ENCODE peak calls at places on chromosome 5, in five cellular contexts. One of them, this sample, is unnamed.

GRCh38 chr5:149959406-149960236 is 937 bp upstream of the SLC26A2 start:
- DNase-seq in lung: no peak
- DNase-seq in stimulated activated CD4-positive, alpha-beta T cell treated with anti-CD3 and anti-CD28 coated beads, Interleukin-15, amount 100 ng/mL, for 1 hour: peak; percentile 4
- DNase-seq in Caco-2: peak; percentile 63
- DNase-seq in brain microvascular endothelial cell: peak; percentile 69
- DNase-seq in this sample: peak; percentile 86

GRCh38 chr5:169895876-169896275 is 84.4 kb downstream of the INSYN2B start:
- DNase-seq in lung: no peak
- DNase-seq in stimulated activated CD4-positive, alpha-beta T cell treated with anti-CD3 and anti-CD28 coated beads, Interleukin-15, amount 100 ng/mL, for 1 hour: no peak
- DNase-seq in Caco-2: no peak
- DNase-seq in brain microvascular endothelial cell: no peak
- DNase-seq in this sample: no peak

GRCh38 chr5:34002629-34003328 is 5.1 kb downstream of the AMACR start:
- DNase-seq in lung: no peak
- DNase-seq in stimulated activated CD4-positive, alpha-beta T cell treated with anti-CD3 and anti-CD28 coated beads, Interleukin-15, amount 100 ng/mL, for 1 hour: no peak
- DNase-seq in Caco-2: no peak
- DNase-seq in brain microvascular endothelial cell: no peak
- DNase-seq in this sample: no peak

GRCh38 chr5:103918668-103919367 is 356.2 kb upstream of the NUDT12 start:
- DNase-seq in lung: no peak
- DNase-seq in stimulated activated CD4-positive, alpha-beta T cell treated with anti-CD3 and anti-CD28 coated beads, Interleukin-15, amount 100 ng/mL, for 1 hour: no peak
- DNase-seq in Caco-2: no peak
- DNase-seq in brain microvascular endothelial cell: peak; percentile 11
- DNase-seq in this sample: no peak

GRCh38 chr5:123520677-123521247 is 8.8 kb downstream of the CSNK1G3 start:
- DNase-seq in lung: no peak
- DNase-seq in stimulated activated CD4-positive, alpha-beta T cell treated with anti-CD3 and anti-CD28 coated beads, Interleukin-15, amount 100 ng/mL, for 1 hour: no peak
- DNase-seq in Caco-2: no peak
- DNase-seq in brain microvascular endothelial cell: no peak
- DNase-seq in this sample: no peak

GRCh38 chr5:54547711-54548250 is 30.2 kb downstream of the SNX18 start:
- DNase-seq in lung: peak; percentile 34
- DNase-seq in stimulated activated CD4-positive, alpha-beta T cell treated with anti-CD3 and anti-CD28 coated beads, Interleukin-15, amount 100 ng/mL, for 1 hour: no peak
- DNase-seq in Caco-2: no peak
- DNase-seq in brain microvascular endothelial cell: peak; percentile 72
- DNase-seq in this sample: peak; percentile 72

GRCh38 chr5:10441083-10441991 is at the start of gene ROPN1L:
- DNase-seq in lung: peak; percentile 86
- DNase-seq in stimulated activated CD4-positive, alpha-beta T cell treated with anti-CD3 and anti-CD28 coated beads, Interleukin-15, amount 100 ng/mL, for 1 hour: peak; percentile 71
- DNase-seq in Caco-2: peak; percentile 81
- DNase-seq in brain microvascular endothelial cell: peak; percentile 68
- DNase-seq in this sample: peak; percentile 84

GRCh38 chr5:96720408-96720807 is 58.2 kb downstream of the CAST start:
- DNase-seq in lung: no peak
- DNase-seq in stimulated activated CD4-positive, alpha-beta T cell treated with anti-CD3 and anti-CD28 coated beads, Interleukin-15, amount 100 ng/mL, for 1 hour: no peak
- DNase-seq in Caco-2: no peak
- DNase-seq in brain microvascular endothelial cell: no peak
- DNase-seq in this sample: no peak

GRCh38 chr5:172385661-172386187 is 68.6 kb downstream of the SH3PXD2B start:
- DNase-seq in lung: no peak
- DNase-seq in stimulated activated CD4-positive, alpha-beta T cell treated with anti-CD3 and anti-CD28 coated beads, Interleukin-15, amount 100 ng/mL, for 1 hour: no peak
- DNase-seq in Caco-2: no peak
- DNase-seq in brain microvascular endothelial cell: no peak
- DNase-seq in this sample: no peak

GRCh38 chr5:127492854-127493738 is 24.3 kb upstream of the PRRC1 start:
- DNase-seq in lung: no peak
- DNase-seq in stimulated activated CD4-positive, alpha-beta T cell treated with anti-CD3 and anti-CD28 coated beads, Interleukin-15, amount 100 ng/mL, for 1 hour: no peak
- DNase-seq in Caco-2: no peak
- DNase-seq in brain microvascular endothelial cell: peak; percentile 4
- DNase-seq in this sample: peak; percentile 53

GRCh38 chr5:140151719-140152609 is 23.0 kb upstream of the CYSTM1 start:
- DNase-seq in lung: no peak
- DNase-seq in stimulated activated CD4-positive, alpha-beta T cell treated with anti-CD3 and anti-CD28 coated beads, Interleukin-15, amount 100 ng/mL, for 1 hour: no peak
- DNase-seq in Caco-2: no peak
- DNase-seq in brain microvascular endothelial cell: no peak
- DNase-seq in this sample: no peak

GRCh38 chr5:128665747-128666355 is 127.8 kb upstream of the FBN2 start:
- DNase-seq in lung: no peak
- DNase-seq in stimulated activated CD4-positive, alpha-beta T cell treated with anti-CD3 and anti-CD28 coated beads, Interleukin-15, amount 100 ng/mL, for 1 hour: no peak
- DNase-seq in Caco-2: no peak
- DNase-seq in brain microvascular endothelial cell: no peak
- DNase-seq in this sample: no peak

GRCh38 chr5:179285236-179285635 is 60.0 kb downstream of the ADAMTS2 start:
- DNase-seq in lung: no peak
- DNase-seq in stimulated activated CD4-positive, alpha-beta T cell treated with anti-CD3 and anti-CD28 coated beads, Interleukin-15, amount 100 ng/mL, for 1 hour: no peak
- DNase-seq in Caco-2: peak; percentile 29
- DNase-seq in brain microvascular endothelial cell: no peak
- DNase-seq in this sample: no peak

GRCh38 chr5:81105261-81105877 is 127.8 kb upstream of the CKMT2 start:
- DNase-seq in lung: no peak
- DNase-seq in stimulated activated CD4-positive, alpha-beta T cell treated with anti-CD3 and anti-CD28 coated beads, Interleukin-15, amount 100 ng/mL, for 1 hour: no peak
- DNase-seq in Caco-2: no peak
- DNase-seq in brain microvascular endothelial cell: no peak
- DNase-seq in this sample: no peak